ENCODE peak calls at places on chromosomes 7 and 10, in four cellular contexts. One of them, this sample, is unnamed.

GRCh38 chr10:97427571-97428179 is 1.7 kb downstream of the PGAM1 start:
- DNase-seq in activated CD8-positive, alpha-beta T cell treated with anti-CD3 and anti-CD28 coated beads, Interleukin-2, amount 10 ng/mL, durations not matched to agents 7 days and 5 days: no peak
- DNase-seq in testis: peak
- DNase-seq in endodermal cell: peak
- DNase-seq in this sample: no peak

GRCh38 chr10:121610798-121611325 is 12.6 kb upstream of the FGFR2 start:
- DNase-seq in activated CD8-positive, alpha-beta T cell treated with anti-CD3 and anti-CD28 coated beads, Interleukin-2, amount 10 ng/mL, durations not matched to agents 7 days and 5 days: no peak
- DNase-seq in testis: no peak
- DNase-seq in endodermal cell: peak
- DNase-seq in this sample: no peak

GRCh38 chr7:17772581-17773288 is 167.6 kb downstream of the SNX13 start:
- DNase-seq in activated CD8-positive, alpha-beta T cell treated with anti-CD3 and anti-CD28 coated beads, Interleukin-2, amount 10 ng/mL, durations not matched to agents 7 days and 5 days: no peak
- DNase-seq in testis: no peak
- DNase-seq in endodermal cell: peak
- DNase-seq in this sample: no peak

GRCh38 chr7:111833461-111833860 is 271.2 kb upstream of the IMMP2L start:
- DNase-seq in activated CD8-positive, alpha-beta T cell treated with anti-CD3 and anti-CD28 coated beads, Interleukin-2, amount 10 ng/mL, durations not matched to agents 7 days and 5 days: no peak
- DNase-seq in testis: no peak
- DNase-seq in endodermal cell: no peak
- DNase-seq in this sample: no peak

GRCh38 chr7:155951554-155952158 is 139.4 kb upstream of the SHH start:
- DNase-seq in activated CD8-positive, alpha-beta T cell treated with anti-CD3 and anti-CD28 coated beads, Interleukin-2, amount 10 ng/mL, durations not matched to agents 7 days and 5 days: peak
- DNase-seq in testis: no peak
- DNase-seq in endodermal cell: no peak
- DNase-seq in this sample: no peak

GRCh38 chr7:50970092-50970491 is 187.4 kb upstream of the GRB10 start:
- DNase-seq in activated CD8-positive, alpha-beta T cell treated with anti-CD3 and anti-CD28 coated beads, Interleukin-2, amount 10 ng/mL, durations not matched to agents 7 days and 5 days: no peak
- DNase-seq in testis: no peak
- DNase-seq in endodermal cell: no peak
- DNase-seq in this sample: no peak

GRCh38 chr10:72425133-72425532 is 70.4 kb upstream of the DNAJB12 start:
- DNase-seq in activated CD8-positive, alpha-beta T cell treated with anti-CD3 and anti-CD28 coated beads, Interleukin-2, amount 10 ng/mL, durations not matched to agents 7 days and 5 days: no peak
- DNase-seq in testis: peak
- DNase-seq in endodermal cell: no peak
- DNase-seq in this sample: no peak

GRCh38 chr7:15652776-15653290 is 33.6 kb downstream of the MEOX2 start:
- DNase-seq in activated CD8-positive, alpha-beta T cell treated with anti-CD3 and anti-CD28 coated beads, Interleukin-2, amount 10 ng/mL, durations not matched to agents 7 days and 5 days: no peak
- DNase-seq in testis: no peak
- DNase-seq in endodermal cell: no peak
- DNase-seq in this sample: no peak

GRCh38 chr7:149787428-149788299 is 14.3 kb upstream of the ZNF467 start:
- DNase-seq in activated CD8-positive, alpha-beta T cell treated with anti-CD3 and anti-CD28 coated beads, Interleukin-2, amount 10 ng/mL, durations not matched to agents 7 days and 5 days: no peak
- DNase-seq in testis: peak
- DNase-seq in endodermal cell: peak
- DNase-seq in this sample: peak

GRCh38 chr10:7908541-7909210 is 90.4 kb downstream of the TAF3 start:
- DNase-seq in activated CD8-positive, alpha-beta T cell treated with anti-CD3 and anti-CD28 coated beads, Interleukin-2, amount 10 ng/mL, durations not matched to agents 7 days and 5 days: no peak
- DNase-seq in testis: no peak
- DNase-seq in endodermal cell: no peak
- DNase-seq in this sample: no peak

GRCh38 chr7:77442631-77443420 is 26.7 kb upstream of the GSAP start:
- DNase-seq in activated CD8-positive, alpha-beta T cell treated with anti-CD3 and anti-CD28 coated beads, Interleukin-2, amount 10 ng/mL, durations not matched to agents 7 days and 5 days: no peak
- DNase-seq in testis: no peak
- DNase-seq in endodermal cell: no peak
- DNase-seq in this sample: no peak

GRCh38 chr7:105389090-105389650 is 449 bp upstream of the SRPK2 start:
- DNase-seq in activated CD8-positive, alpha-beta T cell treated with anti-CD3 and anti-CD28 coated beads, Interleukin-2, amount 10 ng/mL, durations not matched to agents 7 days and 5 days: no peak
- DNase-seq in testis: peak
- DNase-seq in endodermal cell: peak
- DNase-seq in this sample: no peak

GRCh38 chr7:69982197-69982596 is 383.9 kb downstream of the AUTS2 start:
- DNase-seq in activated CD8-positive, alpha-beta T cell treated with anti-CD3 and anti-CD28 coated beads, Interleukin-2, amount 10 ng/mL, durations not matched to agents 7 days and 5 days: no peak
- DNase-seq in testis: no peak
- DNase-seq in endodermal cell: no peak
- DNase-seq in this sample: no peak

GRCh38 chr7:128020161-128020560 is 11.1 kb downstream of the LRRC4 start:
- DNase-seq in activated CD8-positive, alpha-beta T cell treated with anti-CD3 and anti-CD28 coated beads, Interleukin-2, amount 10 ng/mL, durations not matched to agents 7 days and 5 days: peak
- DNase-seq in testis: no peak
- DNase-seq in endodermal cell: peak
- DNase-seq in this sample: no peak

GRCh38 chr7:122412441-122412840 is 107.9 kb upstream of the FEZF1 start:
- DNase-seq in activated CD8-positive, alpha-beta T cell treated with anti-CD3 and anti-CD28 coated beads, Interleukin-2, amount 10 ng/mL, durations not matched to agents 7 days and 5 days: no peak
- DNase-seq in testis: no peak
- DNase-seq in endodermal cell: no peak
- DNase-seq in this sample: no peak

GRCh38 chr7:20229652-20230500 is 12.7 kb upstream of the MACC1 start:
- DNase-seq in activated CD8-positive, alpha-beta T cell treated with anti-CD3 and anti-CD28 coated beads, Interleukin-2, amount 10 ng/mL, durations not matched to agents 7 days and 5 days: no peak
- DNase-seq in testis: no peak
- DNase-seq in endodermal cell: no peak
- DNase-seq in this sample: no peak

GRCh38 chr10:70693619-70694286 is 21.4 kb downstream of the ADAMTS14 start:
- DNase-seq in activated CD8-positive, alpha-beta T cell treated with anti-CD3 and anti-CD28 coated beads, Interleukin-2, amount 10 ng/mL, durations not matched to agents 7 days and 5 days: no peak
- DNase-seq in testis: peak
- DNase-seq in endodermal cell: no peak
- DNase-seq in this sample: no peak

GRCh38 chr10:125137601-125138438 is 22.5 kb downstream of the CTBP2 start:
- DNase-seq in activated CD8-positive, alpha-beta T cell treated with anti-CD3 and anti-CD28 coated beads, Interleukin-2, amount 10 ng/mL, durations not matched to agents 7 days and 5 days: no peak
- DNase-seq in testis: no peak
- DNase-seq in endodermal cell: no peak
- DNase-seq in this sample: peak

GRCh38 chr7:33423646-33424020 is 294.3 kb downstream of the BBS9 start:
- DNase-seq in activated CD8-positive, alpha-beta T cell treated with anti-CD3 and anti-CD28 coated beads, Interleukin-2, amount 10 ng/mL, durations not matched to agents 7 days and 5 days: peak
- DNase-seq in testis: no peak
- DNase-seq in endodermal cell: peak
- DNase-seq in this sample: no peak

GRCh38 chr10:15254808-15255655 is 86.5 kb upstream of the NMT2 start:
- DNase-seq in activated CD8-positive, alpha-beta T cell treated with anti-CD3 and anti-CD28 coated beads, Interleukin-2, amount 10 ng/mL, durations not matched to agents 7 days and 5 days: peak
- DNase-seq in testis: no peak
- DNase-seq in endodermal cell: peak
- DNase-seq in this sample: no peak

GRCh38 chr7:3493499-3493898 is 192.4 kb downstream of the SDK1 start:
- DNase-seq in activated CD8-positive, alpha-beta T cell treated with anti-CD3 and anti-CD28 coated beads, Interleukin-2, amount 10 ng/mL, durations not matched to agents 7 days and 5 days: no peak
- DNase-seq in testis: no peak
- DNase-seq in endodermal cell: no peak
- DNase-seq in this sample: no peak

GRCh38 chr7:70920886-70921285 is 211.1 kb upstream of the GALNT17 start:
- DNase-seq in activated CD8-positive, alpha-beta T cell treated with anti-CD3 and anti-CD28 coated beads, Interleukin-2, amount 10 ng/mL, durations not matched to agents 7 days and 5 days: no peak
- DNase-seq in testis: no peak
- DNase-seq in endodermal cell: peak
- DNase-seq in this sample: no peak

GRCh38 chr7:148761499-148762278 is 63.0 kb downstream of the CUL1 start:
- DNase-seq in activated CD8-positive, alpha-beta T cell treated with anti-CD3 and anti-CD28 coated beads, Interleukin-2, amount 10 ng/mL, durations not matched to agents 7 days and 5 days: no peak
- DNase-seq in testis: no peak
- DNase-seq in endodermal cell: no peak
- DNase-seq in this sample: no peak

GRCh38 chr7:24755541-24756416 is 1.5 kb downstream of the GSDME start:
- DNase-seq in activated CD8-positive, alpha-beta T cell treated with anti-CD3 and anti-CD28 coated beads, Interleukin-2, amount 10 ng/mL, durations not matched to agents 7 days and 5 days: peak
- DNase-seq in testis: no peak
- DNase-seq in endodermal cell: no peak
- DNase-seq in this sample: no peak